ENCODE peak calls at places on chromosomes 4 and X, in four cellular contexts. I is A549, N is heart left ventricle, U is K562. A is an unnamed sample.

GRCh38 chr4:102988429-102989020 is 31.0 kb downstream of the SLC9B1 start:
- ATAC-seq in I (no peak), N (no peak), U (no peak), A (no peak)

GRCh38 chr4:21901281-21901680 is 47.3 kb downstream of the KCNIP4 start:
- ATAC-seq in U (no peak), I (peak; percentile 46), N (no peak), A (no peak)

GRCh38 chrX:40818236-40818635 is 82.9 kb upstream of the MED14 start:
- ATAC-seq in U (no peak), N (no peak), I (no peak), A (no peak)

GRCh38 chr4:130185123-130185522 is 1089.2 kb downstream of the C4orf33 start:
- ATAC-seq in N (no peak), I (no peak), U (no peak), A (no peak)

GRCh38 chr4:183611210-183611830 is 47.7 kb downstream of the RWDD4 start:
- ATAC-seq in I (no peak), U (no peak), N (no peak), A (no peak)

GRCh38 chr4:98546910-98547544 is 111.4 kb downstream of the TSPAN5 start:
- ATAC-seq in N (peak; percentile 58), U (peak; percentile 37), I (no peak), A (peak; percentile 80)

GRCh38 chr4:154368060-154368459 is 123.5 kb downstream of the DCHS2 start:
- ATAC-seq in I (no peak), N (no peak), U (peak; percentile 34), A (no peak)

GRCh38 chrX:45379186-45379585 is 178.5 kb upstream of the DIPK2B start:
- ATAC-seq in N (no peak), U (no peak), I (no peak), A (no peak)

GRCh38 chr4:153564630-153565525 is 98.7 kb downstream of the TMEM131L start:
- ATAC-seq in N (peak; percentile 59), I (peak; percentile 65), U (no peak), A (peak; percentile 73)

GRCh38 chr4:100177126-100177525 is 13.1 kb downstream of the DDIT4L start:
- ATAC-seq in N (no peak), I (no peak), U (no peak), A (no peak)

GRCh38 chr4:23888421-23889319 is 1.2 kb downstream of the PPARGC1A start:
- ATAC-seq in N (peak; percentile 58), I (peak; percentile 37), U (no peak), A (peak; percentile 46)

GRCh38 chr4:32569844-32570243 is 1849.7 kb downstream of the PCDH7 start:
- ATAC-seq in N (no peak), U (no peak), I (no peak), A (no peak)

GRCh38 chrX:96721398-96721797 is 36.8 kb downstream of the DIAPH2 start:
- ATAC-seq in U (no peak), N (no peak), I (no peak), A (no peak)

GRCh38 chr4:10028910-10029309 is 7.6 kb upstream of the SLC2A9 start:
- ATAC-seq in N (no peak), I (peak; percentile 67), U (peak; percentile 60), A (no peak)

GRCh38 chr4:77044458-77045124 is 31.2 kb downstream of the CCNI start:
- ATAC-seq in I (peak; percentile 73), U (peak; percentile 68), N (no peak), A (peak; percentile 54)

GRCh38 chr4:120862432-120862831 is 60.1 kb downstream of the PRDM5 start:
- ATAC-seq in N (no peak), I (no peak), U (no peak), A (no peak)

GRCh38 chr4:161813389-161813788 is 350.4 kb downstream of the FSTL5 start:
- ATAC-seq in U (no peak), I (no peak), N (no peak), A (no peak)

GRCh38 chr4:98929341-98930267 is 671 bp upstream of the EIF4E start:
- ATAC-seq in U (peak; percentile 69), N (peak; percentile 63), I (peak; percentile 79), A (peak; percentile 60)

GRCh38 chr4:123785515-123785914 is 388.9 kb downstream of the SPRY1 start:
- ATAC-seq in U (no peak), N (peak; percentile 37), I (no peak), A (peak; percentile 93)

GRCh38 chr4:165079476-165079875 is 25.8 kb downstream of the TRIM75 start:
- ATAC-seq in N (no peak), U (peak; percentile 33), I (no peak), A (no peak)

GRCh38 chrX:74291964-74292891 is 11.8 kb upstream of the ZCCHC13 start:
- ATAC-seq in I (peak; percentile 96), N (peak; percentile 94), U (peak; percentile 90), A (peak; percentile 92)
- TF ChIP-seq POLR2A in I (peak; percentile 75), N (no peak), U (peak; percentile 88), A (peak; percentile 50)

GRCh38 chrX:155998116-155998515 is 620 bp downstream of the IL9R start:
- ATAC-seq in I (no peak), U (no peak), N (no peak), A (no peak)

GRCh38 chrX:156001001-156001666 is 3.6 kb downstream of the IL9R start:
- ATAC-seq in U (peak; percentile 5), N (no peak), I (no peak), A (no peak)

GRCh38 chrX:156000361-156000926 is 2.9 kb downstream of the IL9R start:
- ATAC-seq in N (no peak), U (no peak), I (no peak), A (no peak)

GRCh38 chrX:155997436-155997835 is at the start of gene IL9R:
- ATAC-seq in U (peak; percentile 71), N (no peak), I (no peak), A (no peak)

DNA sequence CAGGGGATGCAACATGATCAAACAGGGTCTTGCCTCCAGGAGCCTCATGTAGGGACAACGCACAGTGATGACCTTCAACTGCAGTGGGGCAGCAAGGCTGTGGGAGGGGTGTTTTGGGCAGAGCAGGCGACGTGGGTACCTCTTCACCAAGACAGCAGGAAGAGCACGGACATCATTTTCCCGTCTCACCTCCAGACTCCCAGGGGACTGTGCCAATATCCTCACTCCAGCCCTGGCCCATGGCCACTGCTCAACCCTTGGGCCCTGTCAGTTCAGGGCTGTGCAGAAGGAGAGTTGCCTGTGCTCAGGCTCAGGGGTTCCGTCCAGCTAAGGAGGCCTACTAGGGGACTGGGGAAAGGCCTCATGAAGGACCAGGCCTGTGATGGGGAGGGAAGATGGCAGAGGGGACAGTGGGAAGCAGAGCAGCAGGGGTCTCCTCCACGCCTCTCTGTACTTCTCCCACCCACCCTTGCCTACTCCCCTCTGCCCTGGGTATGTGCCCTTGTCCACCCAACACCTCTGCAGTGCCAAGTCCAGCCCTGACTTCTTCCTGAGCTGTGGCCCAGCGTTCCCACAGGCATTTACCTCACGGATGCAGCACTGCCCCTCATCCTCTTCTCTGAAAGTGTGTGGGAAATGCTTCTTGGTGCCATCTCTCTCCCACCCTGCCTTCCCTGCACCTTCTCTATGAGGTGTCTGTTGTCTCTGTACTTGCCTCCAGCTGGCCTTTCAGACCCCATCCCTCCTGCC is 1.4 kb downstream of the IL9R start:
- ATAC-seq in U (no peak), I (no peak), N (no peak), A (no peak)
- TF ChIP-seq POLR2A in U (no peak), I (no peak), N (no peak), A (no peak)

GRCh38 chrX:136768469-136769084 is 12.2 kb downstream of the ARHGEF6 start:
- ATAC-seq in U (peak; percentile 81), I (no peak), N (peak; percentile 32), A (peak; percentile 50)
- TF ChIP-seq POLR2A in U (peak; percentile 44), I (no peak), N (no peak), A (no peak)

GRCh38 chr4:53593765-53594164 is 2.5 kb upstream of the LNX1 start:
- ATAC-seq in U (no peak), N (no peak), I (no peak), A (no peak)

GRCh38 chr4:53592128-53592527 is 842 bp upstream of the LNX1 start:
- ATAC-seq in U (peak; percentile 14), N (no peak), I (no peak), A (no peak)

GRCh38 chr4:53591372-53591892 is at the start of gene LNX1:
- ATAC-seq in I (no peak), U (peak; percentile 73), N (no peak), A (no peak)

GRCh38 chr4:53595204-53595603 is 3.9 kb upstream of the LNX1 start:
- ATAC-seq in I (no peak), N (no peak), U (no peak), A (no peak)

DNA sequence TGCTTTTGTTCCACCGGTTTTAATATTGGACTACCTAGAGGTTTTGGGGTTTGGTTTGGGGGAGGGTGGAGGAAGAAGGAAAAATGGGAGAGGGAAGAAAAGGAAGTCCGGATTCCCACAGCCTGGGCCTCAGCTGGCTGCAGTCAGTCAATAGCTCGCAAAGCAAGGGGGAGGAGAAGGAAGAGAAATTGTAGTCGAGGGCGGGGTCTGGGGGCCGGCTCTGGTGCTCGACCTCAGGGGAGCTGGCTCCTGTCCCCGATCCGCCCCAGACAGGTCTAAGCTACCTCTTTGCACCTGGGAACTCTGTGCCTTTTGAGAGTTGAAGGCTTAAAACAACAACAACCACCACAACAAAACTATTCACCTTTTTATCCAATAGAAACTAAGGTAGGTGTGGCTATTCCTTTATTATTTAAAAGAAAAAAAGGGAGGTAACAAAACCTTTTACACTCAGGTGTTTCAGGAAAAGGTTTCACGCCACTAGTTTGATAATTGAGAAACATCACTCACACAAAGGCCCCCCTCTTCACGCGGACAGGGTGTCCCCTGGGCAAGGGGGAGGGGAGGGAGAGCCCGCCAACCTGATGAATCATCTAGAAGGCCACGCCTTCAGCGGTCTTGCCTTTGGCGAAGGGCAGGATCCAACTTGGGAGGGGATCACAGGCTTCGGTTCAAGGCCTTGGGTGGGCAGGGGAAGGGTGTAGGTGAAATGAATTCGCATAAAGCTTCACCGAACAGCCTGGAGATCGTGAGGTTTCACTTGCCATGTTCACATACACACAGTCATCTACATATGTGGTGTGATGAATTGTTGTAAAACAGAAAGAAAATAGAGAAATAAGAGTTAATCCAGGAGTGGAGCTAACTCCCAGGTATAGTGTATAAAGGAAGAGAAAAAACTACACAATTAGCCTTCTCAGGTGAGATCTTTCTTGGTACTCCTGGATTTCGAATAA is 1.7 kb upstream of the LNX1 start:
- ATAC-seq in U (peak; percentile 89), I (peak; percentile 95), N (no peak), A (peak; percentile 16)
- TF ChIP-seq POLR2A in U (no peak), I (no peak), N (no peak), A (no peak)

DNA sequence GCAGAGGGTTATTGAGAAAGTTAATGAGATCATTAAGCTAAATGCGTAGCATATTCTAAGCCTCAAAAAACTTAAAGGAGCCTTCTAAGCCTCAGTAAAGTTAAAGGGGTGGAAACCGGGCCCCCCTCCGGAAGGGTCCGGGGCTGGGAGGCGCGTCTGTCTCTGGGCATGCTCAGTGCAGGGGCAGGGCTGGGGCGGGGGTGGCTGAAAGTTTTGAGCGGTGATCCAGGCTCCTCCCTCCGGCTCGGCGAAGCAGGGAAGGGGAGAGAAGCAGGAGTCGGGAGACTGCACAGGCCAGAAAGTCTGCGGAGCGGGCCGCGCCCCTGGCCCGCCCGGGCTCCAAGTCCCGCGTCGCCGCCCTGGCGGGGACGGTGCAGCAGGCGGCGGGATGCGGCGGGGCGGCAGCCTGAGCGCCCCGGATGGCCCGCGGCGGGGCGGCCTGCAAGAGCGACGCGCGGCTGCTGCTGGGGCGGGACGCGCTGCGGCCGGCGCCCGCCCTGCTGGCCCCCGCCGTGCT is at the start of gene EVC:
- ATAC-seq in N (peak; percentile 89), U (peak; percentile 84), I (peak; percentile 91), A (peak; percentile 85)
- TF ChIP-seq POLR2A in N (no peak), U (no peak), I (peak; percentile 67), A (no peak)

GRCh38 chrX:65534450-65535292 is at the start of gene LAS1L:
- ATAC-seq in I (peak; percentile 100), N (peak; percentile 99), U (peak; percentile 100), A (peak; percentile 99)
- TF ChIP-seq POLR2A in I (peak; percentile 57), N (no peak), U (peak; percentile 90), A (peak; percentile 42)

GRCh38 chr4:1834047-1834769 is 21.7 kb downstream of the LETM1 start:
- ATAC-seq in N (no peak), I (no peak), U (no peak), A (no peak)
- TF ChIP-seq POLR2A in N (no peak), I (no peak), U (no peak), A (no peak)